ENCODE peak calls at places on chromosome 18, in eight cellular contexts. F, N, I, L, S, Z, O and H are unnamed samples.

GRCh38 chr18:21191596-21192307 is 50.3 kb upstream of the GREB1L start:
- DNase-seq in L (peak), S (peak), O (peak), I (peak), N (peak), Z (peak), F (peak), H (peak)

GRCh38 chr18:48997985-48998831 is 47.4 kb upstream of the SMAD7 start:
- DNase-seq in F (no peak), I (peak), O (no peak), S (no peak), L (peak), N (peak), Z (peak), H (peak)

GRCh38 chr18:2030647-2031046 is 540.7 kb downstream of the METTL4 start:
- DNase-seq in N (no peak), L (no peak), Z (no peak), S (no peak), I (no peak), O (no peak), F (no peak), H (no peak)

GRCh38 chr18:35371412-35372195 is 5.5 kb downstream of the ZNF396 start:
- DNase-seq in Z (peak), I (no peak), F (no peak), S (no peak), N (no peak), L (no peak), O (no peak), H (no peak)

GRCh38 chr18:48796491-48797205 is 154.1 kb downstream of the SMAD7 start:
- DNase-seq in S (no peak), L (no peak), I (peak), F (peak), N (no peak), O (no peak), Z (no peak), H (no peak)

GRCh38 chr18:75915941-75916640 is 488.6 kb upstream of the SMIM21 start:
- DNase-seq in S (no peak), N (no peak), O (no peak), Z (peak), I (peak), F (peak), L (no peak), H (peak)

GRCh38 chr18:43170586-43170985 is 55.1 kb upstream of the RIT2 start:
- DNase-seq in I (no peak), F (no peak), L (no peak), N (no peak), S (no peak), Z (peak), O (no peak), H (peak)

GRCh38 chr18:3873698-3874495 is 423.9 kb downstream of the TGIF1 start:
- DNase-seq in L (no peak), I (no peak), Z (no peak), F (no peak), S (no peak), O (no peak), N (no peak), H (no peak)

GRCh38 chr18:7822435-7823425 is 255.6 kb downstream of the PTPRM start:
- DNase-seq in Z (no peak), S (no peak), F (no peak), L (no peak), I (no peak), N (no peak), O (no peak), H (no peak)

GRCh38 chr18:21760321-21760720 is 19.7 kb downstream of the MIB1 start:
- DNase-seq in Z (no peak), N (no peak), O (no peak), L (no peak), S (no peak), I (no peak), F (no peak), H (no peak)

GRCh38 chr18:13403786-13404549 is 185.4 kb downstream of the LDLRAD4 start:
- DNase-seq in I (no peak), F (no peak), S (no peak), N (no peak), L (no peak), O (no peak), Z (no peak), H (no peak)

GRCh38 chr18:51575171-51575570 is 377.7 kb upstream of the MEX3C start:
- DNase-seq in I (no peak), Z (no peak), O (no peak), F (no peak), L (no peak), S (no peak), N (no peak), H (no peak)

GRCh38 chr18:48765053-48765452 is 185.7 kb downstream of the SMAD7 start:
- DNase-seq in I (no peak), O (no peak), L (no peak), Z (no peak), F (no peak), S (no peak), N (no peak), H (no peak)

GRCh38 chr18:46360102-46360699 is 256.0 kb downstream of the HAUS1 start:
- DNase-seq in F (no peak), O (no peak), I (no peak), N (no peak), Z (peak), L (no peak), S (no peak), H (peak)

GRCh38 chr18:54147439-54147838 is 77.0 kb downstream of the MBD2 start:
- DNase-seq in F (no peak), I (no peak), S (no peak), O (peak), Z (no peak), N (no peak), L (no peak), H (no peak)

GRCh38 chr18:62324355-62324828 is 718 bp upstream of the TNFRSF11A start:
- DNase-seq in L (no peak), S (no peak), Z (peak), I (no peak), O (no peak), N (no peak), F (no peak), H (no peak)

GRCh38 chr18:36811430-36811829 is 17.4 kb downstream of the TPGS2 start:
- DNase-seq in F (no peak), L (no peak), O (no peak), S (no peak), N (no peak), I (no peak), Z (no peak), H (no peak)